ENCODE peak calls at places on chromosomes 4 and X, in five cellular contexts. Q is prostate gland; U is AG04450; E is HL-60; N is CD8-positive, alpha-beta memory T cell. W is an unnamed sample.

GRCh38 chr4:185911556-185912064 is 99.6 kb upstream of the SORBS2 start:
- DNase-seq in E (no peak), N (no peak), Q (no peak), U (no peak), W (no peak)

GRCh38 chrX:107851215-107851614 is 25.5 kb downstream of the MID2 start:
- DNase-seq in E (no peak), U (no peak), Q (no peak), N (no peak), W (no peak)

GRCh38 chrX:110002300-110003166 is at the start of gene TMEM164:
- DNase-seq in N (peak; percentile 86), Q (peak; percentile 69), U (peak; percentile 37), E (peak; percentile 72), W (peak; percentile 80)

GRCh38 chrX:97494756-97495372 is 611.2 kb downstream of the RPA4 start:
- DNase-seq in N (no peak), Q (no peak), U (no peak), E (no peak), W (no peak)

GRCh38 chrX:13066391-13066790 is 22.0 kb upstream of the FAM9C start:
- DNase-seq in Q (no peak), E (no peak), U (no peak), N (no peak), W (no peak)

GRCh38 chr4:22029803-22030202 is 81.2 kb upstream of the KCNIP4 start:
- DNase-seq in Q (no peak), E (no peak), U (no peak), N (no peak), W (no peak)

GRCh38 chrX:107677501-107677901 is 49.2 kb downstream of the PRPS1 start:
- DNase-seq in Q (no peak), E (no peak), N (no peak), U (no peak), W (no peak)

GRCh38 chr4:7132249-7132648 is 60.1 kb upstream of the SORCS2 start:
- DNase-seq in N (no peak), Q (no peak), E (no peak), U (no peak), W (no peak)

GRCh38 chr4:41602113-41602512 is 64.2 kb downstream of the LIMCH1 start:
- DNase-seq in U (no peak), Q (no peak), E (no peak), N (no peak), W (no peak)

GRCh38 chr4:40185830-40186664 is 10.8 kb upstream of the RHOH start:
- DNase-seq in U (no peak), Q (no peak), E (no peak), N (no peak), W (no peak)

GRCh38 chrX:132187451-132187850 is 31.8 kb downstream of the RAP2C start:
- DNase-seq in U (no peak), E (no peak), Q (no peak), N (no peak), W (no peak)

GRCh38 chr4:138537739-138538138 is 295.6 kb upstream of the SLC7A11 start:
- DNase-seq in U (no peak), N (no peak), E (no peak), Q (no peak), W (no peak)

GRCh38 chrX:122501652-122502051 is 682.4 kb upstream of the GRIA3 start:
- DNase-seq in E (no peak), U (no peak), Q (no peak), N (no peak), W (no peak)

GRCh38 chr4:77006753-77007355 is 57.3 kb downstream of the SEPTIN11 start:
- DNase-seq in U (no peak), N (no peak), Q (no peak), E (no peak), W (no peak)

GRCh38 chr4:125062079-125062478 is 252.7 kb upstream of the FAT4 start:
- DNase-seq in E (no peak), N (no peak), U (no peak), Q (no peak), W (no peak)

GRCh38 chrX:123336666-123337065 is 152.6 kb downstream of the GRIA3 start:
- DNase-seq in Q (no peak), E (no peak), U (no peak), N (no peak), W (no peak)

GRCh38 chr4:186781032-186781917 is 57.6 kb upstream of the FAT1 start:
- DNase-seq in Q (peak; percentile 46), N (no peak), E (no peak), U (peak; percentile 64), W (peak; percentile 20)

GRCh38 chrX:17859609-17860178 is 1.4 kb downstream of the RAI2 start:
- DNase-seq in U (no peak), E (no peak), N (no peak), Q (peak; percentile 8), W (no peak)

GRCh38 chr4:112519689-112520597 is 4.0 kb upstream of the NEUROG2 start:
- DNase-seq in N (no peak), U (no peak), Q (no peak), E (no peak), W (no peak)

GRCh38 chrX:119147486-119147885 is 19.9 kb upstream of the KIAA1210 start:
- DNase-seq in U (no peak), Q (no peak), E (no peak), N (no peak), W (peak; percentile 6)

GRCh38 chrX:9955506-9955905 is 11.7 kb upstream of the CLDN34 start:
- DNase-seq in Q (no peak), E (no peak), N (no peak), U (peak; percentile 56), W (no peak)

GRCh38 chr4:46211406-46211805 is 87.6 kb upstream of the GABRG1 start:
- DNase-seq in E (no peak), N (no peak), Q (no peak), U (no peak), W (no peak)

GRCh38 chrX:110384490-110384889 is 25.8 kb downstream of the RTL9 start:
- DNase-seq in Q (no peak), E (no peak), U (no peak), N (no peak), W (no peak)

GRCh38 chr4:132572210-132572609 is 576.9 kb upstream of the PCDH10 start:
- DNase-seq in Q (no peak), N (no peak), E (no peak), U (peak; percentile 42), W (no peak)

GRCh38 chr4:151276787-151277557 is at the start of gene PRSS48:
- DNase-seq in E (peak; percentile 7), Q (peak; percentile 22), U (no peak), N (no peak), W (peak; percentile 74)

GRCh38 chr4:48970471-48970921 is 15.6 kb upstream of the CWH43 start:
- DNase-seq in U (peak; percentile 74), Q (no peak), E (no peak), N (no peak), W (no peak)

GRCh38 chrX:120677017-120677652 is 47.3 kb upstream of the C1GALT1C1 start:
- DNase-seq in E (no peak), U (no peak), N (no peak), Q (no peak), W (no peak)

GRCh38 chrX:153780678-153781427 is at the start of gene SRPK3:
- DNase-seq in Q (no peak), U (no peak), N (no peak), E (no peak), W (no peak)

GRCh38 chrX:23898412-23898959 is 9.3 kb downstream of the APOO start:
- DNase-seq in Q (no peak), E (no peak), N (no peak), U (no peak), W (no peak)

GRCh38 chr4:146567396-146567795 is 45.7 kb upstream of the SLC10A7 start:
- DNase-seq in U (no peak), N (no peak), Q (no peak), E (no peak), W (no peak)

GRCh38 chrX:16160729-16161128 is 6.6 kb upstream of the MAGEB17 start:
- DNase-seq in Q (no peak), N (no peak), U (peak; percentile 36), E (no peak), W (no peak)

GRCh38 chrX:65961714-65962113 is 78.2 kb downstream of the VSIG4 start:
- DNase-seq in U (no peak), Q (no peak), N (no peak), E (no peak), W (no peak)

GRCh38 chrX:152637649-152638442 is at the start of gene GABRQ:
- DNase-seq in E (no peak), U (no peak), N (no peak), Q (peak; percentile 4), W (peak; percentile 7)

GRCh38 chrX:115894087-115894486 is 276.5 kb upstream of the AGTR2 start:
- DNase-seq in N (no peak), Q (no peak), E (no peak), U (no peak), W (peak; percentile 31)
- H3K27ac ChIP-seq in N (no peak overlapping the region), Q (no peak overlapping the region), E (no peak overlapping the region), U (no peak overlapping the region), W (peak overlapping the region; percentile 0)

DNA sequence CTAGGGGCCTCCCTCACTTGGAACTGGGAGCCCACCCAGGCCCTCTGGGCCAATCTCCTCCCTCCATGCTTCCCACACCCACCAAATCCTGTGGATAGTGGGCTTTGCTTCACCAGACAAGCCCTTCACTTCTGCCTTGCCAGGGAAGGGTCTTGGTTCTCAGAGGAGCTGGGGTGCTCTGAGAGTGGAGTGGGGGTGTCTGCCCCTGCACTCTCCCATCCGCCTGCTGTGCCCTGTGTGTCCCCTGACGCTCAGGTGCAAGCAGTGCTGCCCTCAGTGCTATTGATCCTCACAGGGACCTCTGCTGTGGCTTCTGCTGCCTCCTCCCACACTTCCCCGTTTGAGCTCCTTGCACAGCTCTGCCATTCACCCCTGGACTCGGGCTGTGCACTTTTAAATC is 117.3 kb upstream of the NKX1-1 start:
- DNase-seq in U (no peak), N (peak; percentile 34), Q (no peak), E (no peak), W (no peak)
- H3K27me3 ChIP-seq in U (peaks cover 37% of the 10 kb centered on the region), N (no peaks in the 10 kb centered on the region), Q (no peaks in the 10 kb centered on the region), E (peaks cover 6% of the 10 kb centered on the region), W (no peaks in the 10 kb centered on the region)

DNA sequence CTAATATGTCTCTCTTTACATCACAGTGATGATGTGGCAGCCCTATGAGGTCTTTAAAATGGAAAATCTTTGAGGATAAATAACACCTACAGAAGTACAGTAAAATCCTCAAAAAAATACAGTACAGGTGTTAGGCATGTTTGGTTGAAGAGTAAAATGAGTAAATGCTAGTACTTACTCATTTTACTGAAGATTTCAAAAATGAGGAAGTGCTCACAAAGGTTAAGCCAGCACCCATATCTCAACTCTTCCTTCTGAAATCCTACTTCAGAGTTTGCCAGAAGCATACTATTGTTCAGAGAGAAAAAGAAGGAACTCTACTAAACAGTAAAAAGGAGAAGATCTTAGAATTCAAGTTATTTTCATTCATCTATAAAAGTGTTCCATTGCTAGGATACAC is 130.9 kb downstream of the CBR4 start:
- DNase-seq in U (no peak), N (no peak), E (no peak), Q (no peak), W (no peak)
- H3K4me3 ChIP-seq in U (no peak overlapping the region), N (no peak overlapping the region), E (no peak overlapping the region), Q (no peak overlapping the region), W (no peak overlapping the region)

DNA sequence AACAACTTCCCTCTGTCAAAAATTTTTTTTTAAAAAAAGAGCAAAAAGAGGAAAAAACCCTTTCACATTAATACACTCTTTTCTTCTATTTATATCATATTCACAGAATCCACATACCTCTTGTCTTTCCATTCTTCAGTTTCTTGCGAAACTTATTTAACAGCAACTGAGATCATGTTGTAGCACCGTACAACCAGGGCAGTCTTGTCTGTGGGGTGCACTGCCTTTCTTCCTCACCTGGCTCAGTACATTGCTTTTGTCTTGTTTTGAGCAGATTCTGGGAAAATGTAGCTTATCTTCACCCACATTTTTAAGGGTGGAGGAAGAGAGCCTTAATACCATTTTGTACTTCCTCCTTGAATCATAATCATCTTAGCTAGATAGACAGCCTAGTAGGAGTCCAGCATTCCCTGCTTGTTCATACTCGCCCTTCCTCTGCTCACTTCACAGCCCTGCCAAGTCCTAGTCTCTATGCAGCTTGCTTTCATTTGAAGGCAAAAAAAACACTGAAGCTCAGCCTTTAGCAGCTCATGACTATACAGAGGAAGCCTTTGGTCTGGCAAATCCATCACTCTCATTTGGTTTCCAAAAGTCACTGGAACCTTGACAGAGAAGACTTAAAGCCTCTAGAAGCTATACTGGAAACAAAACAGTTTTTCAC is 140.6 kb upstream of the BANK1 start:
- DNase-seq in U (no peak), N (no peak), E (no peak), Q (peak; percentile 74), W (no peak)
- H3K27ac ChIP-seq in U (no peak overlapping the region), N (no peak overlapping the region), E (no peak overlapping the region), Q (no peak overlapping the region), W (no peak overlapping the region)